ENCODE peak calls at places on chromosome 20, in six cellular contexts. P is K562, E is GM12891, B is HepG2, Z is GM12878, Q is H1. J is an unnamed sample.

GRCh38 chr20:54063998-54064676 is 6.3 kb downstream of the BCAS1 start:
- DNase-seq in P (no peak), E (no peak), B (no peak), Z (peak), Q (no peak), J (no peak)

GRCh38 chr20:34110025-34111013 is 1.7 kb downstream of the EIF2S2 start:
- DNase-seq in P (peak), E (no peak), B (peak), Z (no peak), Q (no peak), J (no peak)

GRCh38 chr20:33016581-33017109 is 9.1 kb downstream of the BPIFB2 start:
- DNase-seq in P (no peak), E (no peak), B (no peak), Z (no peak), Q (no peak), J (no peak)

GRCh38 chr20:9068896-9069663 is at the start of gene PLCB4:
- DNase-seq in P (peak), E (no peak), B (no peak), Z (no peak), Q (no peak), J (no peak)

GRCh38 chr20:24208652-24209051 is 220.1 kb upstream of the GGTLC1 start:
- DNase-seq in P (no peak), E (no peak), B (peak), Z (no peak), Q (no peak), J (no peak)

GRCh38 chr20:57657537-57658446 is 37.6 kb upstream of the ZBP1 start:
- DNase-seq in P (no peak), E (peak), B (peak), Z (no peak), Q (no peak), J (peak)

GRCh38 chr20:56778765-56779195 is 149.7 kb downstream of the TFAP2C start:
- DNase-seq in P (no peak), E (no peak), B (no peak), Z (no peak), Q (no peak), J (no peak)

GRCh38 chr20:51985013-51985415 is 182.7 kb upstream of the SALL4 start:
- DNase-seq in P (no peak), E (no peak), B (peak), Z (no peak), Q (no peak), J (no peak)

GRCh38 chr20:10735195-10735949 is 61.6 kb upstream of the JAG1 start:
- DNase-seq in P (no peak), E (no peak), B (no peak), Z (no peak), Q (no peak), J (no peak)

GRCh38 chr20:24339179-24339578 is 130.2 kb upstream of the SYNDIG1 start:
- DNase-seq in P (no peak), E (no peak), B (no peak), Z (no peak), Q (no peak), J (no peak)

GRCh38 chr20:7665311-7665863 is 274.9 kb downstream of the HAO1 start:
- DNase-seq in P (no peak), E (no peak), B (no peak), Z (no peak), Q (no peak), J (no peak)

GRCh38 chr20:43583982-43584432 is 6.7 kb upstream of the IFT52 start:
- DNase-seq in P (peak), E (no peak), B (peak), Z (no peak), Q (no peak), J (no peak)

GRCh38 chr20:2767768-2768631 is 32.4 kb downstream of the CPXM1 start:
- DNase-seq in P (no peak), E (no peak), B (no peak), Z (no peak), Q (no peak), J (no peak)

GRCh38 chr20:12816009-12816408 is 192.8 kb upstream of the SPTLC3 start:
- DNase-seq in P (no peak), E (no peak), B (no peak), Z (no peak), Q (no peak), J (no peak)

GRCh38 chr20:35298264-35298663 is 6.0 kb upstream of the FAM83C start:
- DNase-seq in P (no peak), E (no peak), B (no peak), Z (no peak), Q (no peak), J (no peak)

GRCh38 chr20:22776369-22776768 is 192.0 kb upstream of the FOXA2 start:
- DNase-seq in P (no peak), E (no peak), B (no peak), Z (no peak), Q (no peak), J (no peak)

DNA sequence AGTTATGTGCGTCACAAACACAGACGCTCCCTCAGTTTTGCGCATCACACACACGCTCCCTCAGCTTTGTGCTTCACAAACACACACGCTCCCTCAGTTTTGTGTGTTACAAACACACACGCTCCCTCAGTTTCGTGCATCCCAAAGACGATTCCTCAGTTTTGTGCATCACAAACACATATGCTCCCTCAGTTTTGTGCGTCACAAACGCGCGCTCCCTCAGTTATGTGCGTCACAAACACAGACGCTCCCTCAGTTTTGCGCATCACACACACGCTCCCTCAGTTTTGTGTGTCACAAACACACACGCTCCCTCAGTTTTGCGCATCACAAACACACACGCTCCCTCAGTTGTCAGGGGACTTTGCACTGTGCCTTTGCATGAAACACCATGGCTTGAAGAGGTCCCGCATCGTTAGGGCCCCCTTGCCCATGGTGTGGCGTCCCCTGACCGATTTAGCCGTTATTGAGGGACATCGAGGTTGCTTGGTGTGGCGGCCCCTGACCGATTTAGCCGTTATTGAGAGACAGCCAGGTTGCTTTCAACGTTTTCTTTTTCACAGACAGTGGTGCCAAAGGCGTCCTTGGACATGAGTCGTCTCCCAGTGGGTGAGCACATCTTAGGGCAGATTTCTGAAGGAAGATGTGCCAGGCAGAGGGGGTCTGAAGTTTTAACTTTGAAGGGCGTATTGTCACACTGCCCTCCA is 28.1 kb upstream of the MYT1 start:
- DNase-seq in P (no peak), E (no peak), B (no peak), Z (no peak), Q (no peak), J (no peak)
- TF ChIP-seq TAF1 in P (no peak), E (no peak), B (no peak), Z (no peak), Q (no peak), J (no peak)

DNA sequence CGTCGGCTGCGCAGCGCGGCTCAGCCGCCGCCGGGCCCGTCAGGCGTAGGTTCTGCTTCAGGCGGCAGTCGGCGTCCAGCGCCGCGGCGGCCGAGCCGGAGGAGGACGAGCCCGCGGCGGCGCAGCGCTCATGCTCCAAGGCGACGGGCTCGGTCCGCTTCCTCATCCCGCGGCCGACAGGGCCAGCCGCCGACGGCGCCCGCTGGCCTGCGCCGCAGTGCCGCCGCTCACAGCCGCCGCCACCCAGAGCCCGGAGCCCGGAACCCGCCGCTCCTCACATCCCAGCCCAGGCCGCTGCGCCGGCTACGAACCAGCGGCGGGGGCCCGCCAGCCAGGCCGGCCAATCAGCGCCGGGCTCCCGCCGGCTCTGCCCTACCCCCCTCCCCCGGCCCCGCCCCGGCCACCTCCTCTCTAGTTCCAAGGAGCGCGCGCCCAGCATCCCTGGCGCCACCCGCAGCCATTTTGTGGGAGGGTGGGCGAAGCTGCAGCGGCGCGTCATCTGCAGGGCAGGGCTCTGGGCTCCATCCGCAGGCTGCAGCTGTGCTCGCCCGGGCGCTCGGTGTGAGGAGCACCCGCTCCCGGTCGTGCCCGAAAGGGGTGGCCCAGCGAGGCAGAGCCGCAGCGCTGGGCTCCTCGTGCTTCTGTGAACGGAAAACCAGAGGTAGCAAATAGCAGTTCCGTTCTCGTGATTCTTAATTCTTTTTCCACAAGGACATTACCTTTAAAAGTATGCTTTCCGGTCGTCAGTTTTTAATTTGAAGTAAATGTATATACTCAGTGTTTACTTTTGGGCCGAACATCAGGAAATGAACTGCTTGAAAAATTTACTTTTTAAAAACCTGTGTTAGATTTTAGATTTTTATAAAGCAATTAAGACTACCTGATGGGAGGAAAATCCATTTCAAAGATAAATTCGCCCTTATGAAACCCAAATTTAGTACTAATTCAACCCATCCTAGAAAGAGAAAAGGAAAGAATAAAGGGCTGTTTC is at the start of gene ABHD12:
- DNase-seq in P (peak), E (peak), B (peak), Z (peak), Q (peak), J (peak)
- TF ChIP-seq POLR2A in P (peak), E (peak), B (peak), Z (peak), Q (peak), J (peak)

GRCh38 chr20:61268024-61268423 is 16.0 kb downstream of the CDH4 start:
- DNase-seq in P (no peak), E (no peak), B (no peak), Z (no peak), Q (no peak), J (no peak)
- TF ChIP-seq POLR2AphosphoS5 in P (no peak), E (no peak), B (no peak), Z (no peak), Q (no peak), J (no peak)

GRCh38 chr20:49674383-49675352 is 39.0 kb downstream of the B4GALT5 start:
- DNase-seq in P (no peak), E (no peak), B (peak), Z (no peak), Q (no peak), J (no peak)
- TF ChIP-seq TAF1 in P (no peak), E (no peak), B (no peak), Z (no peak), Q (no peak), J (no peak)

J was measured in GM12892.